ENCODE peak calls at places on chromosomes 13 and 19, in six cellular contexts. Q, E, T, C, B and Z are unnamed samples.

GRCh38 chr13:51733656-51734334 is 70.2 kb downstream of the DHRS12 start:
- DNase-seq in Q (no peak), T (no peak), C (no peak), E (no peak), B (no peak), Z (no peak)

GRCh38 chr19:49663224-49663623 is 2.4 kb downstream of the IRF3 start:
- DNase-seq in T (no peak), B (no peak), C (no peak), Q (no peak), E (no peak), Z (no peak)

GRCh38 chr19:2768365-2769132 is 14.5 kb downstream of the SGTA start:
- DNase-seq in E (no peak), T (no peak), Q (no peak), C (no peak), B (no peak), Z (no peak)

GRCh38 chr13:101242720-101243119 is 173.6 kb downstream of the NALCN start:
- DNase-seq in T (no peak), B (no peak), C (no peak), Q (no peak), E (no peak), Z (no peak)

GRCh38 chr19:17380426-17381138 is 3.4 kb upstream of the PLVAP start:
- DNase-seq in T (no peak), C (no peak), E (no peak), Q (no peak), B (no peak), Z (no peak)

GRCh38 chr13:45718992-45719391 is 16.9 kb downstream of the CBY2 start:
- DNase-seq in T (no peak), C (no peak), E (no peak), B (no peak), Q (no peak), Z (no peak)

GRCh38 chr19:4374451-4375163 is 25.7 kb downstream of the SH3GL1 start:
- DNase-seq in C (no peak), E (peak), Q (peak), T (no peak), B (peak), Z (peak)

GRCh38 chr13:44165172-44165894 is 208.3 kb upstream of the SERP2 start:
- DNase-seq in Q (no peak), E (no peak), B (no peak), T (no peak), C (no peak), Z (no peak)

GRCh38 chr19:34733266-34733825 is 697 bp upstream of the ZNF181 start:
- DNase-seq in T (peak), C (peak), E (no peak), Q (peak), B (no peak), Z (no peak)

GRCh38 chr13:25654332-25654731 is 282.6 kb downstream of the ATP8A2 start:
- DNase-seq in B (no peak), E (no peak), C (no peak), T (no peak), Q (no peak), Z (no peak)

GRCh38 chr19:54074851-54075250 is 6.3 kb downstream of the TARM1 start:
- DNase-seq in E (no peak), C (no peak), Q (no peak), B (no peak), T (no peak), Z (no peak)

GRCh38 chr19:639251-640155 is at the start of gene FGF22:
- DNase-seq in T (peak), B (peak), Q (peak), E (peak), C (peak), Z (peak)

GRCh38 chr13:25291691-25292090 is 4.4 kb upstream of the MTMR6 start:
- DNase-seq in Q (no peak), E (no peak), B (no peak), T (no peak), C (no peak), Z (no peak)

GRCh38 chr19:58368561-58369360 is 6.2 kb upstream of the ZNF497 start:
- DNase-seq in Q (no peak), C (no peak), E (no peak), T (no peak), B (peak), Z (no peak)

GRCh38 chr13:43364210-43365041 is 341.0 kb downstream of the DNAJC15 start:
- DNase-seq in Q (no peak), E (peak), T (no peak), C (no peak), B (no peak), Z (no peak)

GRCh38 chr19:15445807-15446376 is 3.9 kb downstream of the WIZ start:
- DNase-seq in C (no peak), B (peak), Q (peak), E (no peak), T (no peak), Z (no peak)

GRCh38 chr13:44976196-44976595 is 13.1 kb downstream of the NUFIP1 start:
- DNase-seq in B (no peak), E (no peak), Q (no peak), C (no peak), T (no peak), Z (no peak)

GRCh38 chr13:31248361-31248760 is 48.6 kb downstream of the B3GLCT start:
- DNase-seq in E (no peak), Q (no peak), B (no peak), C (no peak), T (no peak), Z (no peak)

GRCh38 chr19:10508707-10509106 is 5.6 kb upstream of the KEAP1 start:
- DNase-seq in E (no peak), C (no peak), Q (no peak), T (no peak), B (no peak), Z (no peak)

GRCh38 chr19:49594157-49595005 is 3.4 kb downstream of the PRR12 start:
- DNase-seq in C (no peak), Q (no peak), T (no peak), B (no peak), E (no peak), Z (peak)

GRCh38 chr19:14507704-14508246 is 10.4 kb downstream of the DNAJB1 start:
- DNase-seq in Q (no peak), C (no peak), B (no peak), E (peak), T (no peak), Z (no peak)

GRCh38 chr13:44299142-44299541 is 74.5 kb upstream of the SERP2 start:
- DNase-seq in Q (no peak), T (no peak), B (no peak), E (no peak), C (no peak), Z (no peak)

GRCh38 chr19:10211071-10211470 is 16.3 kb upstream of the DNMT1 start:
- DNase-seq in C (no peak), T (no peak), B (no peak), E (no peak), Q (no peak), Z (no peak)

GRCh38 chr13:25771641-25772478 is 280.0 kb downstream of the SHISA2 start:
- DNase-seq in C (no peak), Q (peak), B (no peak), E (peak), T (no peak), Z (no peak)

DNA sequence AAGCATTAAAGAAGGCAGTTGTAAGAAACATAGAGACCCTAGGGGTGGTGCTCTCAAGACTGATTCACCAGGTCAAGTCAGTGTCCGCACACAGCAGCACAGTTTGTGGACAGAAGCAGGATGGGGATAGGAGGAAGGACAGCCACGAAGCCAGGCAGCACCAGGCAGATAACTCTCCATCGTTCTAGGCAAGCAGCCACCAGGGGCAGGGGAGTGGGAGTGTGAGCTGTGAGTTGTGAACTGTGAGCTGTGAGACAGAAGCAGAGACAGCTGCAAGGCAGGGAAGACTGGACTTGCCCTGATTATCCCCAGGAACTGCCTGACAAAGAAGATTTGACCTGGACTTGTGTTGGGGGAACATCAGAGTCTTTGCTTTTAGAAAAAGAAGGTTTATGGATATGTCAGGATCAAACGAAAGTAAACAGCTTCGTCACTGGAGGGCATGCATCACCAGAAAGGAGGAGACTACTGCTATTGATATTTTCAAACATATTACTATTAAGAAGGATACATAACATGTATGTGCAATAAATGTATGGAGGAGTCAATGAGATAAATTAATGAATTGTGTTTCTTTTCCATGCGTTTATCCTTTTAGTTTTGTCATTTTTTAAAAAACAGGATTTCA is 286.1 kb downstream of the IRS2 start:
- DNase-seq in T (no peak), Q (no peak), E (peak), C (peak), B (no peak), Z (no peak)
- TF ChIP-seq CTCF in T (no peak), Q (no peak), E (peak), C (no peak), B (no peak), Z (no peak)

GRCh38 chr13:102399791-102400618 is 1.8 kb downstream of the FGF14 start:
- DNase-seq in C (peak), B (peak), E (no peak), Q (peak), T (no peak), Z (peak)
- TF ChIP-seq CTCF in C (no peak), B (no peak), E (peak), Q (no peak), T (no peak), Z (no peak)

DNA sequence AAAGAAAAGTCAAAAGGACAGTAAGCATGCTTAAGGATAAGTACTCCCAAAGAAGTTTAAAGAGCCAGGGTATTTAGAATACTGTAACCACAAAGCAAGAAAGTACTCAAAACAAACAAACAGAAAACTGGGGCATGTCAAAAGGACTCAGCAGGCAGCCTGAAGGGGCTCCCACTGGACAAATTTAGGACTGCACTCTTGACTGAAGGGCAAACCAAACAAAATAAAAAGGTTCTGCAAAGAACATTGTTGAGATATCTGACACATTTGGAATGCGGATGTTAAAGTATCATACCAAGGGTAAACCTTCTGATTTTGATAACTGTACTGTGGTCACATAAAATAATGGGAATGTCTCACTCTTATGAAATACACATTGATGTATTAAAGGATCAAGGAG is 157.4 kb downstream of the TNFSF13B start:
- DNase-seq in E (peak), Q (no peak), B (no peak), C (no peak), T (no peak), Z (no peak)
- TF ChIP-seq CTCF in E (peak), Q (no peak), B (no peak), C (no peak), T (no peak), Z (no peak)

GRCh38 chr13:24275041-24275440 is 34.3 kb upstream of the C1QTNF9 start:
- DNase-seq in Q (no peak), E (no peak), T (peak), C (no peak), B (no peak), Z (no peak)
- TF ChIP-seq CTCF in Q (no peak), E (no peak), T (no peak), C (no peak), B (no peak), Z (no peak)

GRCh38 chr13:39273953-39274352 is 235.7 kb downstream of the NHLRC3 start:
- DNase-seq in T (peak), C (no peak), B (no peak), Q (no peak), E (no peak), Z (no peak)
- TF ChIP-seq CTCF in T (peak), C (no peak), B (no peak), Q (no peak), E (peak), Z (peak)

DNA sequence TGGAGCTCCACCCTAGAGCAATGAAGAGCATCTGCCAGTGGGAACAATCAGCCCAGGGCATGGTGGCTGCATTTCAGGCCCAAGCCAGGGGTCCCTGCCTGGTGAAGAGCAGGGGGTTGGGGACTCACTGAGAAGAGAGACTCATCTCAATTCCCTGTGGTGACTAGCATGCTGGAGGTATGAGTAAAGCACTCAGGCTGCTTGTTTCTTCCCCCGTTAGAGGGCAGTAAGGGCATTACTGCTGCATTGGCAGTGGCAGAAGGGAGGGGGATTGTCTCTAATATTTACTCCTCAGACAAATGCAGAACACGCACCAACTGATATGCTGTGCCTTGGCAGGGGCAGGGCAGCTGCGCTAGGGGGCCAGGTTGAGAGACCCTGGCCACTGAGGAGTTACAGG is 329.1 kb downstream of the SLITRK5 start:
- DNase-seq in B (no peak), T (no peak), C (no peak), E (no peak), Q (no peak), Z (no peak)
- TF ChIP-seq CTCF in B (no peak), T (no peak), C (no peak), E (peak), Q (no peak), Z (no peak)